ENCODE peak calls at places on chromosomes 7 and 10, in four cellular contexts. R, S, Q and I are unnamed samples.

GRCh38 chr7:79420464-79420863 is 33.0 kb downstream of the MAGI2 start:
- DNase-seq in R (no peak), S (no peak), Q (no peak), I (no peak)

GRCh38 chr10:132515811-132516726 is 21.5 kb upstream of the INPP5A start:
- DNase-seq in S (no peak), Q (no peak), R (no peak), I (no peak)

GRCh38 chr7:142024547-142024946 is 28.9 kb downstream of the MGAM start:
- DNase-seq in S (no peak), Q (no peak), R (no peak), I (no peak)

GRCh38 chr10:102220612-102221011 is 5.5 kb upstream of the ELOVL3 start:
- DNase-seq in Q (no peak), R (no peak), S (no peak), I (no peak)

GRCh38 chr10:15335500-15335899 is 35.6 kb downstream of the FAM171A1 start:
- DNase-seq in R (no peak), S (no peak), Q (no peak), I (no peak)

GRCh38 chr10:12543589-12543988 is 194.2 kb downstream of the CAMK1D start:
- DNase-seq in R (peak), S (no peak), Q (peak), I (no peak)

GRCh38 chr7:140342732-140343514 is 55.4 kb downstream of the SLC37A3 start:
- DNase-seq in Q (peak), R (peak), S (no peak), I (no peak)

GRCh38 chr10:132480356-132480755 is 57.2 kb upstream of the INPP5A start:
- DNase-seq in Q (no peak), S (no peak), R (no peak), I (no peak)

GRCh38 chr10:4429538-4429937 is 396.5 kb upstream of the AKR1E2 start:
- DNase-seq in R (no peak), S (no peak), Q (no peak), I (no peak)

GRCh38 chr7:139648941-139649425 is 125.5 kb downstream of the CLEC2L start:
- DNase-seq in R (no peak), Q (no peak), S (no peak), I (no peak)

GRCh38 chr7:80826520-80827237 is 92.2 kb downstream of the SEMA3C start:
- DNase-seq in Q (no peak), S (no peak), R (no peak), I (no peak)

GRCh38 chr7:129835436-129836020 is 117.2 kb downstream of the UBE2H start:
- DNase-seq in S (no peak), R (no peak), Q (peak), I (no peak)

GRCh38 chr10:13536674-13537366 is 8.0 kb upstream of the BEND7 start:
- DNase-seq in R (peak), S (no peak), Q (peak), I (no peak)

GRCh38 chr7:135291809-135292253 is 58.2 kb downstream of the STRA8 start:
- DNase-seq in Q (no peak), R (no peak), S (no peak), I (no peak)

GRCh38 chr7:32594965-32595364 is 99.7 kb downstream of the AVL9 start:
- DNase-seq in Q (no peak), R (no peak), S (no peak), I (no peak)

GRCh38 chr7:143214789-143215679 is 6.8 kb upstream of the TAS2R40 start:
- DNase-seq in Q (peak), R (peak), S (peak), I (no peak)

GRCh38 chr7:76318488-76319353 is 16.2 kb downstream of the HSPB1 start:
- DNase-seq in S (peak), R (peak), Q (peak), I (peak)

GRCh38 chr7:137774793-137775201 is 72.0 kb downstream of the DGKI start:
- DNase-seq in S (no peak), Q (no peak), R (no peak), I (no peak)

GRCh38 chr7:26853788-26854393 is 10.5 kb downstream of the SKAP2 start:
- DNase-seq in Q (peak), R (peak), S (no peak), I (no peak)

GRCh38 chr7:137954614-137955013 is 47.3 kb downstream of the CREB3L2 start:
- DNase-seq in S (no peak), Q (no peak), R (no peak), I (no peak)

GRCh38 chr10:127976286-127976685 is 69.4 kb downstream of the PTPRE start:
- DNase-seq in S (no peak), R (no peak), Q (peak), I (no peak)

GRCh38 chr10:132606536-132607316 is 69.1 kb downstream of the INPP5A start:
- DNase-seq in S (no peak), Q (no peak), R (no peak), I (no peak)

GRCh38 chr7:6558837-6559236 is 7.6 kb upstream of the GRID2IP start:
- DNase-seq in S (no peak), R (peak), Q (peak), I (no peak)

GRCh38 chr7:17939111-17939669 is 1.1 kb downstream of the SNX13 start:
- DNase-seq in R (no peak), Q (no peak), S (no peak), I (no peak)

GRCh38 chr7:17942231-17942630 is 1.9 kb upstream of the SNX13 start:
- DNase-seq in S (no peak), R (no peak), Q (no peak), I (no peak)

GRCh38 chr7:17939670-17940301 is 508 bp downstream of the SNX13 start:
- DNase-seq in R (peak), Q (peak), S (peak), I (no peak)

GRCh38 chr7:17941171-17941490 is 837 bp upstream of the SNX13 start:
- DNase-seq in S (no peak), R (peak), Q (no peak), I (no peak)

DNA sequence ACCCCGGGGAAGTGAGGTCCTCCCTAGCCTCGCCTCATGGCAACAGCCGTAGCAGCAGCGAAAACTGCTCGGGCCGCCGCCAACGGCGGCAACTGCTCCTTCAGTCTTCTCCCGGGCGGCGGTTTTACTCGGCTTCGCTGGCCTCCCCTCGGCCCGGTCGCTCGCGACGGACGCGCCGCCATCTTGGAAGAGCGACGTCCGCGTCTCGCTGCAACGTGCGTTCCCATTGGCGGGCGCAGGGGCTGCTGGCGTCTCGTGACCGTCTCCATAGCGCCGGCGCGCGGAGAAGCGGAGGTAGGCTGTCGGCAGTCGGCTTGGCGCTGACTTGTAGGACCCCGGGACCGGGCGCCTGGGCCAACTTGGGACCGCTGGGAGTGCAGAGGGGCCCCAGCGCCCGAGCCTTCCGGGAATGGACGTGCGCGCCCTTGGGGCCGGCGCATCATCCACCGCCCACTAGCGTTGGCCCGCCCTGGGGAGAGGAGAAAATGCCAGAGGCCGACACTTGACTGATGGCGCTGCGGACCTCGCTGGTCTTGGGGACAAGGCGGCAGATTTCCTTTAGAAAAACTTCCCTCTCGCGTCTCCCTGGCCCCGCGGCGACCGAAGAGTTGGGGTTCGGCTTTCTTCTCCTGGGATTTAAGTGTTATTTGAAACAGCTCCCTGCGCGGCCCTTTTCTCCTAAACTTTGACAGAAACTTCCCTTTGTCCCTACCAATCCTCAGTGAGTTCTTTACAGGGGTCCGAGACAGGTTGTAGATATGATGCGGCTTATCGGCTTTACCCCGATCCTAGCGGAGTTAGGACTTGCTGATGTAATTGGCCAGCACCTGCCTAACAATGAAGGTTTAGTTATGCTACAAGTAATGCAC is at the start of gene SNX13:
- DNase-seq in R (peak), Q (peak), S (peak), I (peak)
- TF ChIP-seq CTCF in R (peak), Q (peak), S (peak), I (no peak)

GRCh38 chr10:66586073-66586472 is 339.8 kb upstream of the LRRTM3 start:
- DNase-seq in R (peak), Q (peak), S (no peak), I (no peak)
- TF ChIP-seq CTCF in R (peak), Q (peak), S (no peak), I (no peak)

DNA sequence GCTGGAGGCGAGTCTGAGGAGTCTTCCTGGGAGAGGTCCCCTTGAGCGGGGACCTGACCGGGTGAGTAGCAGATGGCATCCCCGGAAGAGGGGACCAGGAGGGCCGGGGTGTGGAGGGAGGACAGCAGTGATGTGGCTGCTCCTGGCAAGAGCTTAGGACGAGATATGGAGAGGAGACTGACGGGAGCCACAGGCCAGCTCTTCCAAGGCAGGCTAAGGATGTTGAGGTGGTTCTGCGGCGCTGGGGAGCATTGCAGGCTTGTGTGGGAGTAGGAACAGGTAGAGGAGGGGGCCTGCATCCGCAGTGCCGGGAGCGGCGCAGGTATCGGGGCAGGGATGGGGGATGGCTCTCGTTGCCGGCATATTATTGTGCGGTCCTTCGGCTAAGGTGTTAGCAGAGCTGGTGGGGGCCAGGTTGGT is 76.7 kb upstream of the ANLN start:
- DNase-seq in R (no peak), S (no peak), Q (no peak), I (no peak)
- TF ChIP-seq CTCF in R (no peak), S (no peak), Q (no peak), I (no peak)

GRCh38 chr7:159059629-159060028 is 85.0 kb downstream of the VIPR2 start:
- DNase-seq in R (no peak), Q (no peak), S (no peak), I (no peak)
- TF ChIP-seq CTCF in R (no peak), Q (no peak), S (no peak), I (no peak)

DNA sequence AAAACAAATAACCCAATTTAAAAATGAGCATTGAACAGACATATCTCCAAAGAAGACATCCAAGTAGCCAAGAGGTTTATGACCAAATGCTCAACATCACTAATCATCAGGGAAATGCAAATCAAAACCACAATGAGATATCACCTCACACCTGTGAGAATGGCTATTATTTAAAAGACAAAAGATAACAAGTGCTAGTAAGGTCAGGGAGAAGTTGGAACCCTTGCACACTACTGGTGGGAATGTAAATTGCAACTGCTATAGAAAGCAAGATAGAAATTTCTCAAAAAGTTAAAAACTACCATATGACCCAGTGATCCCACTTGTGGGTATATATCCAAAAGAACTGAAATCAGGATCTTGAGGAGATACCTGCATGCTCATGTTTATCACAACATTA is 49.5 kb downstream of the SGMS1 start:
- DNase-seq in R (peak), Q (no peak), S (no peak), I (no peak)
- TF ChIP-seq CTCF in R (peak), Q (peak), S (no peak), I (no peak)

GRCh38 chr10:83917519-83918506 is 221.5 kb upstream of the GHITM start:
- DNase-seq in S (no peak), R (peak), Q (peak), I (no peak)
- TF ChIP-seq CTCF in S (no peak), R (peak), Q (peak), I (no peak)